ENCODE peak calls at places on chromosomes 12 and 14, in six cellular contexts. One of them, this sample, is unnamed.

GRCh38 chr12:59689776-59690175 is 93.9 kb downstream of the SLC16A7 start:
- DNase-seq in Karpas-422: no peak
- DNase-seq in lower lobe of right lung: no peak
- DNase-seq in effector memory CD4-positive, alpha-beta T cell: no peak
- DNase-seq in GM12865: no peak
- DNase-seq in DND-41: no peak
- DNase-seq in this sample: no peak

GRCh38 chr12:49512541-49512940 is 26.3 kb upstream of the KCNH3 start:
- DNase-seq in Karpas-422: no peak
- DNase-seq in lower lobe of right lung: no peak
- DNase-seq in effector memory CD4-positive, alpha-beta T cell: no peak
- DNase-seq in GM12865: no peak
- DNase-seq in DND-41: no peak
- DNase-seq in this sample: no peak

GRCh38 chr12:17992002-17992656 is 97.9 kb downstream of the RERGL start:
- DNase-seq in Karpas-422: peak; percentile 82
- DNase-seq in lower lobe of right lung: no peak
- DNase-seq in effector memory CD4-positive, alpha-beta T cell: no peak
- DNase-seq in GM12865: peak; percentile 63
- DNase-seq in DND-41: peak; percentile 26
- DNase-seq in this sample: no peak

GRCh38 chr14:28982228-28982627 is 215.6 kb downstream of the FOXG1 start:
- DNase-seq in Karpas-422: no peak
- DNase-seq in lower lobe of right lung: no peak
- DNase-seq in effector memory CD4-positive, alpha-beta T cell: no peak
- DNase-seq in GM12865: no peak
- DNase-seq in DND-41: no peak
- DNase-seq in this sample: no peak

GRCh38 chr12:130101370-130101769 is 60.9 kb upstream of the FZD10 start:
- DNase-seq in Karpas-422: no peak
- DNase-seq in lower lobe of right lung: no peak
- DNase-seq in effector memory CD4-positive, alpha-beta T cell: no peak
- DNase-seq in GM12865: no peak
- DNase-seq in DND-41: no peak
- DNase-seq in this sample: no peak

GRCh38 chr14:26448181-26448855 is 149.5 kb downstream of the NOVA1 start:
- DNase-seq in Karpas-422: no peak
- DNase-seq in lower lobe of right lung: no peak
- DNase-seq in effector memory CD4-positive, alpha-beta T cell: no peak
- DNase-seq in GM12865: no peak
- DNase-seq in DND-41: no peak
- DNase-seq in this sample: no peak

GRCh38 chr14:26765768-26766550 is 168.1 kb upstream of the NOVA1 start:
- DNase-seq in Karpas-422: peak; percentile 35
- DNase-seq in lower lobe of right lung: no peak
- DNase-seq in effector memory CD4-positive, alpha-beta T cell: no peak
- DNase-seq in GM12865: no peak
- DNase-seq in DND-41: no peak
- DNase-seq in this sample: no peak

GRCh38 chr14:21911877-21912276 is 238.3 kb upstream of the OR4E1 start:
- DNase-seq in Karpas-422: no peak
- DNase-seq in lower lobe of right lung: no peak
- DNase-seq in effector memory CD4-positive, alpha-beta T cell: no peak
- DNase-seq in GM12865: no peak
- DNase-seq in DND-41: no peak
- DNase-seq in this sample: no peak

GRCh38 chr12:116002890-116003536 is 274.5 kb downstream of the MED13L start:
- DNase-seq in Karpas-422: no peak
- DNase-seq in lower lobe of right lung: no peak
- DNase-seq in effector memory CD4-positive, alpha-beta T cell: no peak
- DNase-seq in GM12865: no peak
- DNase-seq in DND-41: no peak
- DNase-seq in this sample: no peak

GRCh38 chr14:70857499-70857895 is 48.2 kb upstream of the MAP3K9 start:
- DNase-seq in Karpas-422: no peak
- DNase-seq in lower lobe of right lung: no peak
- DNase-seq in effector memory CD4-positive, alpha-beta T cell: no peak
- DNase-seq in GM12865: no peak
- DNase-seq in DND-41: no peak
- DNase-seq in this sample: no peak

GRCh38 chr12:25387136-25388050 is 136.7 kb upstream of the KRAS start:
- DNase-seq in Karpas-422: peak; percentile 96
- DNase-seq in lower lobe of right lung: peak; percentile 74
- DNase-seq in effector memory CD4-positive, alpha-beta T cell: peak; percentile 67
- DNase-seq in GM12865: peak; percentile 90
- DNase-seq in DND-41: peak; percentile 82
- DNase-seq in this sample: peak; percentile 44

GRCh38 chr14:62743569-62743968 is 301.7 kb downstream of the KCNH5 start:
- DNase-seq in Karpas-422: no peak
- DNase-seq in lower lobe of right lung: no peak
- DNase-seq in effector memory CD4-positive, alpha-beta T cell: no peak
- DNase-seq in GM12865: no peak
- DNase-seq in DND-41: no peak
- DNase-seq in this sample: no peak

GRCh38 chr12:73529231-73529630 is 1008.4 kb upstream of the ATXN7L3B start:
- DNase-seq in Karpas-422: no peak
- DNase-seq in lower lobe of right lung: no peak
- DNase-seq in effector memory CD4-positive, alpha-beta T cell: no peak
- DNase-seq in GM12865: no peak
- DNase-seq in DND-41: no peak
- DNase-seq in this sample: no peak

GRCh38 chr14:103516426-103517171 is 6.0 kb downstream of the CKB start:
- DNase-seq in Karpas-422: no peak
- DNase-seq in lower lobe of right lung: peak; percentile 10
- DNase-seq in effector memory CD4-positive, alpha-beta T cell: no peak
- DNase-seq in GM12865: no peak
- DNase-seq in DND-41: no peak
- DNase-seq in this sample: no peak

GRCh38 chr12:38159591-38160317 is 156.8 kb upstream of the ALG10B start:
- DNase-seq in Karpas-422: no peak
- DNase-seq in lower lobe of right lung: no peak
- DNase-seq in effector memory CD4-positive, alpha-beta T cell: no peak
- DNase-seq in GM12865: no peak
- DNase-seq in DND-41: no peak
- DNase-seq in this sample: no peak

GRCh38 chr12:34394211-34395055 is 372.1 kb downstream of the ALG10 start:
- DNase-seq in Karpas-422: no peak
- DNase-seq in lower lobe of right lung: peak; percentile 28
- DNase-seq in effector memory CD4-positive, alpha-beta T cell: no peak
- DNase-seq in GM12865: no peak
- DNase-seq in DND-41: no peak
- DNase-seq in this sample: no peak

GRCh38 chr12:63045020-63045860 is 105.8 kb downstream of the AVPR1A start:
- DNase-seq in Karpas-422: no peak
- DNase-seq in lower lobe of right lung: no peak
- DNase-seq in effector memory CD4-positive, alpha-beta T cell: no peak
- DNase-seq in GM12865: no peak
- DNase-seq in DND-41: no peak
- DNase-seq in this sample: peak; percentile 78

GRCh38 chr14:22547309-22547947 is 41.6 kb downstream of the DAD1 start:
- DNase-seq in Karpas-422: no peak
- DNase-seq in lower lobe of right lung: no peak
- DNase-seq in effector memory CD4-positive, alpha-beta T cell: no peak
- DNase-seq in GM12865: no peak
- DNase-seq in DND-41: no peak
- DNase-seq in this sample: no peak

GRCh38 chr14:53273671-53274072 is 120.5 kb upstream of the DDHD1 start:
- DNase-seq in Karpas-422: no peak
- DNase-seq in lower lobe of right lung: no peak
- DNase-seq in effector memory CD4-positive, alpha-beta T cell: no peak
- DNase-seq in GM12865: no peak
- DNase-seq in DND-41: peak; percentile 54
- DNase-seq in this sample: no peak

GRCh38 chr12:131793623-131794022 is 34.6 kb upstream of the MMP17 start:
- DNase-seq in Karpas-422: no peak
- DNase-seq in lower lobe of right lung: no peak
- DNase-seq in effector memory CD4-positive, alpha-beta T cell: no peak
- DNase-seq in GM12865: no peak
- DNase-seq in DND-41: no peak
- DNase-seq in this sample: peak; percentile 21

GRCh38 chr14:67010602-67011001 is 178.6 kb upstream of the GARIN2 start:
- DNase-seq in Karpas-422: no peak
- DNase-seq in lower lobe of right lung: no peak
- DNase-seq in effector memory CD4-positive, alpha-beta T cell: no peak
- DNase-seq in GM12865: peak; percentile 18
- DNase-seq in DND-41: peak; percentile 43
- DNase-seq in this sample: no peak

GRCh38 chr14:103290494-103290893 is 43.5 kb upstream of the EIF5 start:
- DNase-seq in Karpas-422: no peak
- DNase-seq in lower lobe of right lung: no peak
- DNase-seq in effector memory CD4-positive, alpha-beta T cell: no peak
- DNase-seq in GM12865: no peak
- DNase-seq in DND-41: no peak
- DNase-seq in this sample: no peak

GRCh38 chr14:32509632-32510187 is 180.6 kb downstream of the AKAP6 start:
- DNase-seq in Karpas-422: no peak
- DNase-seq in lower lobe of right lung: no peak
- DNase-seq in effector memory CD4-positive, alpha-beta T cell: no peak
- DNase-seq in GM12865: no peak
- DNase-seq in DND-41: no peak
- DNase-seq in this sample: peak; percentile 88
- H3K4me3 ChIP-seq in Karpas-422: no peak overlapping the region
- H3K4me3 ChIP-seq in lower lobe of right lung: no peak overlapping the region
- H3K4me3 ChIP-seq in effector memory CD4-positive, alpha-beta T cell: no peak overlapping the region
- H3K4me3 ChIP-seq in GM12865: no peak overlapping the region
- H3K4me3 ChIP-seq in DND-41: no peak overlapping the region
- H3K4me3 ChIP-seq in this sample: no peak overlapping the region

DNA sequence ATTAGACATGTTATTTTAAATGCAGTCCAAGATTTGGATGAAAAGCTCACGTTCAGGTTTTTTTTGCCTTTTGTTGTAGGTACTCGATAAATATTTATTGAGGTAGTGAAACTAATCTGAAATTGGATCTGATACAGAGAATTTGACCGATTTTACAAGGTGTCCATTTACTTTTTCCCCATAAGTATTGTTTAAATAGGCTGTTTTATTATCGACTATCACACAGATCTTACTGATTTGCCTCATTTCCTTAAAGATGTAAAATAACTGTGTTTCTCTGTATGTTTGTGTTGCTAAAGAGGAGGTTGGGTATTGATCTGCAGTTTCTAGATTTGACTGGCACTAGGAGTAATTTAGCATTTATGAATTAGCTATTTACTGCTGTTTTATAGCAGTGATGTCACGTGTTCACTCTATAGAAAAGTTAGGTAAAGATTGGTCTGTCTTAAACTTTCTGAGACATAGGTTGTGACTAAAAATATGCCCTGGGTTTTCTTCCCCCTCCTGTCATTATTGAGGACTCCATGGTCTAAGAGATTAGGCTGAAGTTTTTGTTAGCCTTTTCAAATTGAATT is 3.5 kb downstream of the RAP1B start:
- DNase-seq in Karpas-422: peak; percentile 41
- DNase-seq in lower lobe of right lung: no peak
- DNase-seq in effector memory CD4-positive, alpha-beta T cell: no peak
- DNase-seq in GM12865: no peak
- DNase-seq in DND-41: no peak
- DNase-seq in this sample: no peak
- H3K4me3 ChIP-seq in Karpas-422: peak overlapping the region; percentile 96
- H3K4me3 ChIP-seq in lower lobe of right lung: peak overlapping the region; percentile 79
- H3K4me3 ChIP-seq in effector memory CD4-positive, alpha-beta T cell: peak overlapping the region; percentile 18
- H3K4me3 ChIP-seq in GM12865: peak overlapping the region; percentile 79
- H3K4me3 ChIP-seq in DND-41: no peak overlapping the region
- H3K4me3 ChIP-seq in this sample: peak overlapping the region; percentile 16

GRCh38 chr12:114668151-114668891 is 15.7 kb downstream of the TBX3 start:
- DNase-seq in Karpas-422: peak; percentile 52
- DNase-seq in lower lobe of right lung: peak; percentile 73
- DNase-seq in effector memory CD4-positive, alpha-beta T cell: no peak
- DNase-seq in GM12865: peak; percentile 48
- DNase-seq in DND-41: no peak
- DNase-seq in this sample: no peak

GRCh38 chr12:114671321-114671663 is 12.7 kb downstream of the TBX3 start:
- DNase-seq in Karpas-422: no peak
- DNase-seq in lower lobe of right lung: no peak
- DNase-seq in effector memory CD4-positive, alpha-beta T cell: no peak
- DNase-seq in GM12865: no peak
- DNase-seq in DND-41: no peak
- DNase-seq in this sample: no peak

GRCh38 chr12:114668905-114669304 is 15.1 kb downstream of the TBX3 start:
- DNase-seq in Karpas-422: no peak
- DNase-seq in lower lobe of right lung: no peak
- DNase-seq in effector memory CD4-positive, alpha-beta T cell: no peak
- DNase-seq in GM12865: no peak
- DNase-seq in DND-41: no peak
- DNase-seq in this sample: no peak

GRCh38 chr12:114670257-114670955 is 13.6 kb downstream of the TBX3 start:
- DNase-seq in Karpas-422: no peak
- DNase-seq in lower lobe of right lung: no peak
- DNase-seq in effector memory CD4-positive, alpha-beta T cell: no peak
- DNase-seq in GM12865: no peak
- DNase-seq in DND-41: no peak
- DNase-seq in this sample: no peak

DNA sequence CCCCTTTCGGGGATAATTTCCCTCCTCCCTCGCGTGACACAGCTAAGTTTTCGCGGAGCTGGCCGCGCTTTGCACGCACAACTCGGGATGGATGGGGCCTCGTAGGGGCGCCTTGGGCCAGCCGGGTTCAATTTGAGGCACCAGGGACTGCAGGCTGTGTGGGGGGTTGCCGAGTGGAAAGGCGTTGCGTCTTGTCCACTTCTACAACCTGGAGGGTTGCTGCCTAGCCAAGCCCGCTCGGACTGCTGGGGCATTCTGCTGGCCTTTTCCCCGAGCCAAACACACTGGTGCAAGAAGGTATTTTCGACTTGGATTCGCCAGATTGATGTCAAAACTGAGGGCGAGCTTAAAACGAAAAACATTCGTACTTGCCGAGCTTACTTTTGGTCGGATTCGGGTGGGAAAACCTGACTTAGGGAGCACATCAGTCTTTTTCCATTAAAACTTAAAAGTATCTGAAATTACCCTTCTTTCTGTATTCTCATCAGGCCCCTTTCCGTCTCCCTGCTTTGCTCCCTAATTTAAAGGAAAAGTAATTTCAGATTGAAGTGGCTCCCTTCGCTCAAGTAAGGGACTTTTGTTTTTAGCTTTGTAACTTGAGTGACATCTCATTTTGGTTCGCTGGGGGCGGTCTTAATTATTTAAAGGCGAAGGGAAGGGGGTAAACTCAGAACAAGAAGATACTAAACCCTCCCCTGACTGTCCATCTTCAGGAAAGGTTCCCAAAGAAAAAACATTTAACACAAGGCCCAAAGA is 14.3 kb downstream of the TBX3 start:
- DNase-seq in Karpas-422: no peak
- DNase-seq in lower lobe of right lung: no peak
- DNase-seq in effector memory CD4-positive, alpha-beta T cell: no peak
- DNase-seq in GM12865: no peak
- DNase-seq in DND-41: no peak
- DNase-seq in this sample: no peak
- H3K4me3 ChIP-seq in Karpas-422: no peak overlapping the region
- H3K4me3 ChIP-seq in lower lobe of right lung: peak overlapping the region; percentile 50
- H3K4me3 ChIP-seq in effector memory CD4-positive, alpha-beta T cell: no peak overlapping the region
- H3K4me3 ChIP-seq in GM12865: no peak overlapping the region
- H3K4me3 ChIP-seq in DND-41: no peak overlapping the region
- H3K4me3 ChIP-seq in this sample: peak overlapping the region; percentile 43

DNA sequence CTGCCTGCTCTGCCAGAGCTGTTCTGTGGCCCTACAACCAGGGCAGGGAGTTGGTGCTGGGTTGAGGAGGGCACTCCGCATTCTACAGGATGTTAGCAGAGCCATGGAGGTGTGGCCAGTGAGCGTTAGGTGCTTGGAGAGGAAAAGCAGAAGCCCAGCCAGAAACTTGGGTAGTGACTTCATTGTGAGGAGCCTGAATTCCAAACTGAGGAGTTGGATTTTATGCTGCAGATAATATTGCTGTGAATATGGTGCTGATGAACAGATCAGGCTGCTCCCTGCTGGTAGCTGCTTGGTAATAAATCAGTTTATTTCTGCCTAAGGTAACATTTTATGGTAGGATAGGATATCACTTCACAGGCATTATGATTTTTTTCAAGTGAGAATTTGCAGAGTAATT is 7.1 kb upstream of the CCDC175 start:
- DNase-seq in Karpas-422: no peak
- DNase-seq in lower lobe of right lung: no peak
- DNase-seq in effector memory CD4-positive, alpha-beta T cell: no peak
- DNase-seq in GM12865: no peak
- DNase-seq in DND-41: no peak
- DNase-seq in this sample: no peak
- H3K4me3 ChIP-seq in Karpas-422: no peak overlapping the region
- H3K4me3 ChIP-seq in lower lobe of right lung: no peak overlapping the region
- H3K4me3 ChIP-seq in effector memory CD4-positive, alpha-beta T cell: no peak overlapping the region
- H3K4me3 ChIP-seq in GM12865: no peak overlapping the region
- H3K4me3 ChIP-seq in DND-41: no peak overlapping the region
- H3K4me3 ChIP-seq in this sample: no peak overlapping the region